ENCODE peak calls at places on chromosomes 5 and 9, in ten cellular contexts. J, M, G, F, N, E, O, V, D and A are unnamed samples.

GRCh38 chr5:177468329-177469058 is 4.9 kb downstream of the DBN1 start:
- DNase-seq in D (peak), J (no peak), N (peak), E (no peak), O (peak), M (no peak), F (no peak), G (no peak), V (no peak), A (no peak)

GRCh38 chr5:6108540-6108848 is 269.9 kb downstream of the MED10 start:
- DNase-seq in J (no peak), G (no peak), F (no peak), V (no peak), D (no peak), N (no peak), M (no peak), E (no peak), O (no peak), A (no peak)

GRCh38 chr5:127133071-127133470 is 59.8 kb upstream of the C5orf63 start:
- DNase-seq in E (no peak), V (no peak), M (no peak), O (no peak), N (no peak), F (no peak), G (no peak), D (no peak), J (no peak), A (no peak)

GRCh38 chr9:135155396-135155795 is 67.9 kb downstream of the OLFM1 start:
- DNase-seq in O (no peak), J (no peak), N (no peak), G (no peak), M (no peak), D (no peak), F (no peak), E (no peak), V (no peak), A (no peak)

GRCh38 chr9:4293293-4293931 is 6.5 kb downstream of the GLIS3 start:
- DNase-seq in D (no peak), O (no peak), G (no peak), N (no peak), F (peak), J (no peak), M (no peak), E (no peak), V (no peak), A (no peak)

GRCh38 chr5:53302524-53302923 is 177.9 kb upstream of the FST start:
- DNase-seq in O (no peak), V (no peak), G (no peak), J (no peak), N (no peak), E (no peak), F (no peak), D (no peak), M (no peak), A (no peak)

GRCh38 chr5:54673523-54674225 is 156.1 kb downstream of the SNX18 start:
- DNase-seq in M (no peak), N (peak), F (no peak), D (peak), V (peak), G (no peak), E (no peak), J (no peak), O (peak), A (peak)

GRCh38 chr9:20119566-20119965 is 330.7 kb upstream of the SLC24A2 start:
- DNase-seq in N (no peak), O (no peak), D (no peak), J (no peak), G (no peak), V (no peak), F (no peak), M (no peak), E (no peak), A (no peak)

GRCh38 chr5:115461506-115462290 is 82.9 kb downstream of the FEM1C start:
- DNase-seq in M (no peak), N (no peak), F (no peak), G (no peak), D (no peak), J (no peak), E (no peak), V (no peak), O (no peak), A (no peak)

GRCh38 chr9:95726756-95727155 is 148.7 kb upstream of the ERCC6L2 start:
- DNase-seq in D (no peak), O (no peak), N (no peak), G (no peak), E (peak), J (peak), V (no peak), F (no peak), M (no peak), A (no peak)

GRCh38 chr5:109558952-109559351 is 130.8 kb upstream of the MAN2A1 start:
- DNase-seq in F (no peak), E (no peak), J (no peak), D (no peak), V (no peak), G (no peak), M (no peak), O (no peak), N (no peak), A (no peak)

GRCh38 chr5:176153741-176154140 is 84.5 kb upstream of the SIMC1 start:
- DNase-seq in M (no peak), J (no peak), V (no peak), D (no peak), G (no peak), E (peak), N (no peak), F (no peak), O (no peak), A (no peak)

GRCh38 chr5:29960323-29960722 is 1233.2 kb upstream of the CDH6 start:
- DNase-seq in D (no peak), J (no peak), O (no peak), F (no peak), M (peak), G (no peak), N (no peak), V (no peak), E (no peak), A (no peak)

GRCh38 chr9:81562221-81563019 is 126.9 kb downstream of the TLE1 start:
- DNase-seq in V (no peak), G (peak), E (no peak), D (no peak), N (peak), J (no peak), M (no peak), F (peak), O (peak), A (no peak)
- H3K27ac ChIP-seq in V (no peak), G (no peak), E (peak), D (no peak), N (peak), J (no peak), M (no peak), F (no peak), O (peak), A (no peak)

DNA sequence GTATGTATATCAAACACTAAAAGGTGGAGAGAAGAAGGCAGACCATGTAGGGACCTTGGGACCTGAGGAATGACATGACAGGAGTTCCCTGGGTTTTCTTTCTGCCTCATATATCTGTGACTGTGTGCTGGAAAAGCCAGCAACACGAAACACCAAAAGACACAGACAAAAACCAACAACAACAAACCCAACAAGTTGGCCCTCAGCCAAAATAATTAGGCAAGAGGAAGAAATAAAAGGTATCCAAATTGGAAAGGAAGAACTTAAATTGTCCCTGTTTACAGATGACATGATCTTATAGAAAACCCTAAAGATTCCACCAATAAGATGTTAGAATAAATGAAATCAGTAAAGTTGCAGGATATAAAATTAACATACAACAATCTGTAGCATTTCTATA is 21.7 kb downstream of the ABO start:
- DNase-seq in V (no peak), D (no peak), M (no peak), O (no peak), F (no peak), J (no peak), E (no peak), N (no peak), G (no peak), A (no peak)
- H3K27ac ChIP-seq in V (peak), D (no peak), M (no peak), O (peak), F (peak), J (no peak), E (no peak), N (no peak), G (no peak), A (no peak)

GRCh38 chr5:72265032-72265903 is 54.8 kb downstream of the MRPS27 start:
- DNase-seq in N (no peak), V (no peak), E (no peak), O (no peak), D (no peak), G (no peak), J (no peak), M (no peak), F (peak), A (no peak)
- H3K27ac ChIP-seq in N (peak), V (no peak), E (peak), O (no peak), D (no peak), G (peak), J (no peak), M (no peak), F (no peak), A (no peak)

DNA sequence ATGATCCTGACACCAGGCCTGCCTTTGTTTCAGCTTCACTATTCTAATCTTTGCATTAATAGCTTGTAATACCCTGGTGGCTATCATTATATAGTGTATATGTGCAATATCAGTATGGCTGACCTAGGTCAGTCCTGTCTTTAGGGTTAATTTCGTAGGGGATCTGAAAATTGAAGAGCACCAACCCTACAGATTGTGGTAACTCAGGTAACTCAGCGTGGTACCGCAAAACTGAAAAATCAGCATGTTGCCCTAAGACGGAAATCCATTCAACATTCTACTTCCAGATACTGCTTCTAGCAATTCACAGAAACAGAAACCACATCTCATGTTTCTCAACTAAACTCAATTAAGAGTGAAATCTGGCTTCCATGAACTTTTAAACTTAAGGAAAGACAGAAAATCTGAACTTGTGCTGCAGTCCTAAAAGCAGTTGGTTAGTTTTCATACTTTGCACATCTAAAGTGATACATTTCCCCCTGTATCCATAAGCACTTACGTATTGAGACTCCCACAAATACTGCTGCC is 78.3 kb downstream of the FNIP1 start:
- DNase-seq in M (no peak), J (peak), O (no peak), E (no peak), D (no peak), V (no peak), F (no peak), G (no peak), N (no peak), A (no peak)
- H3K27ac ChIP-seq in M (no peak), J (peak), O (no peak), E (peak), D (no peak), V (no peak), F (no peak), G (no peak), N (no peak), A (no peak)

GRCh38 chr9:2021731-2022130 is 6.6 kb downstream of the SMARCA2 start:
- DNase-seq in F (no peak), N (no peak), E (no peak), D (no peak), G (no peak), V (no peak), M (no peak), O (no peak), J (no peak), A (no peak)
- H3K27ac ChIP-seq in F (no peak), N (no peak), E (no peak), D (peak), G (no peak), V (no peak), M (no peak), O (peak), J (no peak), A (no peak)

GRCh38 chr9:87554976-87555375 is 57.3 kb downstream of the DAPK1 start:
- DNase-seq in D (no peak), F (no peak), E (no peak), J (no peak), G (no peak), M (no peak), V (no peak), O (no peak), N (no peak), A (no peak)

GRCh38 chr9:87550253-87550954 is 52.7 kb downstream of the DAPK1 start:
- DNase-seq in O (no peak), G (no peak), E (no peak), J (no peak), D (no peak), M (no peak), V (no peak), N (no peak), F (no peak), A (no peak)

GRCh38 chr9:87554177-87554940 is 56.7 kb downstream of the DAPK1 start:
- DNase-seq in D (peak), G (no peak), E (no peak), N (no peak), M (no peak), V (no peak), F (no peak), O (no peak), J (peak), A (no peak)

GRCh38 chr9:87549774-87550173 is 52.1 kb downstream of the DAPK1 start:
- DNase-seq in J (no peak), E (no peak), M (no peak), D (no peak), O (no peak), F (no peak), N (no peak), V (no peak), G (no peak), A (no peak)

DNA sequence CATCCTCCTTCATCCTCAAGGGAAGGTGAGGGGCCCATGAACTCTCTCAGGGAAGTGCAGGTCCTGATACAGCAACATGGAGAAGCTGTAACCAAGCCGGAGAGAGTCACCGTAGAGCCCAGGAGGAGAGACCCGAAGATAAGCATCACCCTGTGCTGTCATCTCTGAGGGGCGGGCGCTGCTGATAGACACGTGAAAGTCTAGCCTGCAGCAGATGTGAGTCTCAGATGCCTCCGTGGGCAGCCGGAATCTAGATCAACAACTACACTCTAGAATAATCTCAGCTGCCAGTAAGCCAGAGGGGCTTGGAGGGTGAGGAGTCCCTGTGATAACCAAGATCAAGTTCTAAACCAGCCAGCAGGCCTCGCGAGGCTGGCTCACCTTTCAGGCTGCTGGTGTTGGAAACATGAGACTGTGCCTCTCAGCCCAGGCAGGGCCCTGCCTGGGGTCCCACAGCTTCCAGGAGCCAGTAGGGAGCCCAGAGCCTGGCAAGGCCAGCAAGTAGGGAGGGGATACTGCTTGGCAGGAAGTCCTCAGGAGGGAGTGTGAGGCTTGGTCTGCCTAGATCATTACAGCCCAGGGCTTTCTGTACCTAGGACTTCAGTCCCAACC is 54.1 kb downstream of the DAPK1 start:
- DNase-seq in J (no peak), E (no peak), M (peak), V (no peak), D (no peak), G (no peak), N (no peak), O (no peak), F (no peak), A (no peak)
- H3K27ac ChIP-seq in J (no peak), E (no peak), M (no peak), V (no peak), D (no peak), G (no peak), N (no peak), O (no peak), F (no peak), A (peak)

GRCh38 chr5:140221697-140222223 is 46.8 kb downstream of the CYSTM1 start:
- DNase-seq in E (no peak), D (no peak), N (peak), J (no peak), M (no peak), V (no peak), G (no peak), F (peak), O (no peak), A (no peak)
- H3K27ac ChIP-seq in E (no peak), D (peak), N (peak), J (no peak), M (no peak), V (no peak), G (no peak), F (peak), O (peak), A (no peak)

GRCh38 chr5:132222649-132223038 is 5.0 kb downstream of the P4HA2 start:
- DNase-seq in F (no peak), M (no peak), D (no peak), V (no peak), O (no peak), E (no peak), N (no peak), G (no peak), J (no peak), A (no peak)

GRCh38 chr5:132223861-132224260 is 3.8 kb downstream of the P4HA2 start:
- DNase-seq in O (no peak), D (no peak), F (no peak), G (peak), M (no peak), N (no peak), J (no peak), E (no peak), V (no peak), A (no peak)

GRCh38 chr5:132226516-132227234 is 978 bp downstream of the P4HA2 start:
- DNase-seq in N (no peak), G (peak), J (no peak), O (no peak), D (peak), M (peak), V (peak), E (no peak), F (peak), A (no peak)

GRCh38 chr5:132225165-132226032 is 2.3 kb downstream of the P4HA2 start:
- DNase-seq in J (peak), G (peak), N (peak), V (peak), F (peak), M (peak), E (peak), O (peak), D (peak), A (no peak)

DNA sequence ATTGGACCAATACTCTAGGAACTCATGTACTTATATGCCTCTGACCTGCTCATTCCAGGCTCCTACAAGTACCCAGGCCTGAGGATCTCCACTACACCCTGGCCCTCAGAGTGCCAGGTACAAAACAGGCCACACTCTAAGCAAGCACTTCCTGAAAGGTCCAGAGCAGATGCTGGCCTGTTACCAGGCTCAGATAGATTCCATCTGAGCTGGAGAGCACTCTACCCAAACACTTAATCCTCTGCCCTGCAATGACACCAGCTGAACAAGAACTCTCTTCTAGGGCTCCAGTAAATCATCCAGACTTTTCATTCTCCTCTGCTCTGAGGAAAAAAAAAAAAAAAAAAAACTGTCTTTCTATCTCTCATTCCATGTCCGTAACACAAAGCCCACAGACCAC is 2.9 kb downstream of the P4HA2 start:
- DNase-seq in D (no peak), M (no peak), G (peak), J (no peak), E (no peak), O (no peak), N (no peak), V (peak), F (peak), A (no peak)
- H3K27ac ChIP-seq in D (peak), M (no peak), G (no peak), J (peak), E (peak), O (peak), N (peak), V (peak), F (peak), A (no peak)

DNA sequence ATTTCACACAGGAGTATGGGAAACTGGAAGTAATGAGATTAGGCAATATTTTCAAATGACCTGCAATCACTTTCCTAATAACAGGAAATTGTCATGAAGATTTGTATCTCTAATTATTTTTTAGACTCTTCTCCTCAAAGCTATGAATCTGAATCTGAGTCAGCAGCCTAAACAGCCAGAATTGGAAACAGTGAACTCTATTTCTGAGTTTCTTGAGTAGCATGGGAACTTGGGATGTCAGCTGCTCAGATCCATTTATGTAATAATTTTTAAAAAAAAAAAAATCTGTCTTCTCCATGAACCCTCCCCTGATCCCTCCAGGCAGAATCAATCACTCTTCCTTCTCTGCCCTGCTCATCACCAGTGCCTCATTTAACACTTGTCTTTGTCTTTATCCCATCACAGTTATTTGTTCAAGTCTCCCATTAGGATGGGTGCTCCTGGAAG is 187.0 kb downstream of the TTLL11 start:
- DNase-seq in G (no peak), F (no peak), E (no peak), O (no peak), J (no peak), D (no peak), N (no peak), V (no peak), M (no peak), A (no peak)
- H3K27ac ChIP-seq in G (no peak), F (no peak), E (peak), O (no peak), J (no peak), D (no peak), N (no peak), V (no peak), M (no peak), A (peak)

GRCh38 chr5:154873791-154874331 is 15.4 kb downstream of the CNOT8 start:
- DNase-seq in V (no peak), N (no peak), J (no peak), O (no peak), M (no peak), D (no peak), F (no peak), E (peak), G (no peak), A (no peak)
- H3K27ac ChIP-seq in V (peak), N (no peak), J (no peak), O (peak), M (no peak), D (no peak), F (peak), E (peak), G (peak), A (peak)